ENCODE peak calls at places on chromosome 1, in six cellular contexts. R, M, Z, K, H and W are unnamed samples.

GRCh38 chr1:100036718-100037664 is 67.2 kb downstream of the SLC35A3 start:
- DNase-seq in R (no peak), M (peak), Z (no peak), K (no peak), H (peak), W (peak)

GRCh38 chr1:161910516-161911077 is 113.1 kb downstream of the OLFML2B start:
- DNase-seq in R (no peak), M (no peak), Z (no peak), K (no peak), H (no peak), W (peak)

GRCh38 chr1:5887436-5888290 is 104.6 kb downstream of the NPHP4 start:
- DNase-seq in R (no peak), M (no peak), Z (no peak), K (no peak), H (no peak), W (no peak)

GRCh38 chr1:46830665-46831322 is 31.9 kb downstream of the CYP4B1 start:
- DNase-seq in R (no peak), M (no peak), Z (no peak), K (no peak), H (no peak), W (no peak)

GRCh38 chr1:247548092-247548491 is 842 bp upstream of the GCSAML start:
- DNase-seq in R (no peak), M (no peak), Z (no peak), K (no peak), H (no peak), W (no peak)

GRCh38 chr1:81801834-81802531 is 1.2 kb downstream of the ADGRL2 start:
- DNase-seq in R (peak), M (peak), Z (peak), K (peak), H (peak), W (peak)

GRCh38 chr1:43979528-43980254 is 681 bp downstream of the B4GALT2 start:
- DNase-seq in R (peak), M (peak), Z (peak), K (peak), H (peak), W (peak)

GRCh38 chr1:184291701-184292100 is 95.1 kb upstream of the C1orf21 start:
- DNase-seq in R (no peak), M (no peak), Z (no peak), K (no peak), H (no peak), W (no peak)

GRCh38 chr1:27618341-27619067 is 14.6 kb upstream of the AHDC1 start:
- DNase-seq in R (no peak), M (no peak), Z (no peak), K (no peak), H (no peak), W (no peak)

GRCh38 chr1:8025061-8025670 is 943 bp downstream of the ERRFI1 start:
- DNase-seq in R (no peak), M (no peak), Z (no peak), K (peak), H (peak), W (peak)

GRCh38 chr1:185864889-185865288 is 130.7 kb downstream of the HMCN1 start:
- DNase-seq in R (peak), M (no peak), Z (no peak), K (no peak), H (no peak), W (peak)

GRCh38 chr1:31505884-31506497 is 70.3 kb upstream of the TINAGL1 start:
- DNase-seq in R (no peak), M (no peak), Z (no peak), K (no peak), H (no peak), W (peak)

GRCh38 chr1:89987170-89987819 is 7.6 kb upstream of the ZNF326 start:
- DNase-seq in R (no peak), M (peak), Z (peak), K (peak), H (peak), W (peak)

GRCh38 chr1:42386051-42386450 is 5.5 kb downstream of the RIMKLA start:
- DNase-seq in R (no peak), M (no peak), Z (no peak), K (no peak), H (no peak), W (no peak)

GRCh38 chr1:46285730-46286477 is 17.5 kb downstream of the LRRC41 start:
- DNase-seq in R (no peak), M (peak), Z (no peak), K (no peak), H (peak), W (no peak)

GRCh38 chr1:114986286-114986685 is 43.3 kb upstream of the TSHB start:
- DNase-seq in R (no peak), M (no peak), Z (no peak), K (no peak), H (no peak), W (peak)

GRCh38 chr1:223776075-223776814 is 63.9 kb downstream of the CAPN2 start:
- DNase-seq in R (no peak), M (peak), Z (peak), K (peak), H (no peak), W (peak)

GRCh38 chr1:234372011-234372757 is 1.1 kb upstream of the COA6 start:
- DNase-seq in R (no peak), M (no peak), Z (peak), K (no peak), H (no peak), W (no peak)

GRCh38 chr1:20195464-20195780 is 9.1 kb upstream of the PLA2G2C start:
- DNase-seq in R (no peak), M (no peak), Z (no peak), K (no peak), H (no peak), W (no peak)

GRCh38 chr1:237181731-237182317 is 139.8 kb downstream of the RYR2 start:
- DNase-seq in R (no peak), M (no peak), Z (no peak), K (no peak), H (no peak), W (peak)

GRCh38 chr1:57041901-57042300 is 76.1 kb upstream of the C8B start:
- DNase-seq in R (no peak), M (no peak), Z (no peak), K (no peak), H (no peak), W (no peak)

GRCh38 chr1:19811206-19811851 is 3.8 kb downstream of the RNF186 start:
- DNase-seq in R (no peak), M (peak), Z (peak), K (peak), H (peak), W (peak)

GRCh38 chr1:19273106-19273843 is 15.3 kb downstream of the AKR7A3 start:
- DNase-seq in R (no peak), M (no peak), Z (no peak), K (no peak), H (no peak), W (no peak)

GRCh38 chr1:201718346-201719202 is 110.4 kb upstream of the IPO9 start:
- DNase-seq in R (no peak), M (no peak), Z (peak), K (no peak), H (no peak), W (no peak)

GRCh38 chr1:30039354-30040080 is 683.9 kb downstream of the MATN1 start:
- DNase-seq in R (no peak), M (peak), Z (no peak), K (no peak), H (no peak), W (no peak)

DNA sequence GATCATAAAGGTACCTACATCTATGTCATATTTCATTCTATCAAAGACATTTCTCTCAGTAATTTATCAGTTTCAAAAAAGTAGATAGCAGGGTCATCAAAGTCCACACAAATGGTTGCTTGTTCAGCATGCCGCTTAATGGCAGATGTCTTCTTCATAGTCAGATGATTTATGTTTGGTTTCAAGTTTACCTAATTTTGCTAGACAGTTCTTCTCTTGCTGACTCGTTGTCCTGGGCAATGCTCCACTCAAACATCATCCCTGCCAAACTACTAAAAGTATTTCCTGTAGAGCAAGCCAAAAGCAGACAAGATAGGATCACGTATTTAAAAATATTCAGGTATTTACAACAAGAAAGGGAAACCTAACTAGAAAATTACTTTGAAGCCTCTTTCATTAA is 13.6 kb downstream of the NUP210L start:
- DNase-seq in R (no peak), M (no peak), Z (no peak), K (no peak), H (no peak), W (peak)
- TF ChIP-seq CTCF in R (no peak), M (no peak), Z (no peak), K (no peak), H (no peak), W (no peak)

DNA sequence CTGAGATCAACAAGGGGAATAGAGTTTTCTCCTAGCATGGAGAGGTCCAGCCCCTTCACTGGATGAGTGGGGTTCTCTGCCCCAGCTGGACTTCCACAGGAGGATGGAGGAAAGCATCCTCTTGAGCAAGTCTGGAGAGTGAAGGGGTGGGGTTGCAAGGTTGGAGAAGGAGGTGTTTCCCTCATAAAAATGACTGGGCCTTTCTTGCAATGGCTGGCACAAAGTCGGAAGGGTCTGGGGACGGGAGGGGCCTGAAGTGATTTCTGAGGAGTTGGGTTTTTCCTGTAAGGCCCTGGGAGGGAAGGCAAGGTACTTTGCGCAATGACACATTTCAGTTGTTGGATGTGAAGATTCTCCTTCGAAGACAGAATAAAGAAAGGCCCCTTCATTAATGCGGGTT is 901 bp downstream of the SPATA6 start:
- DNase-seq in R (peak), M (peak), Z (no peak), K (no peak), H (no peak), W (peak)
- H3K4me3 ChIP-seq in R (peak), M (peak), Z (peak), K (peak), H (peak), W (peak)

GRCh38 chr1:2109581-2110021 is 59.4 kb downstream of the PRKCZ start:
- DNase-seq in R (no peak), M (no peak), Z (no peak), K (no peak), H (no peak), W (no peak)

GRCh38 chr1:2107586-2108212 is 57.5 kb downstream of the PRKCZ start:
- DNase-seq in R (no peak), M (no peak), Z (no peak), K (no peak), H (no peak), W (no peak)

GRCh38 chr1:2106681-2107405 is 56.6 kb downstream of the PRKCZ start:
- DNase-seq in R (no peak), M (no peak), Z (no peak), K (no peak), H (no peak), W (no peak)

GRCh38 chr1:2108877-2109580 is 58.8 kb downstream of the PRKCZ start:
- DNase-seq in R (no peak), M (no peak), Z (no peak), K (no peak), H (no peak), W (no peak)

GRCh38 chr1:2108213-2108876 is 58.1 kb downstream of the PRKCZ start:
- DNase-seq in R (no peak), M (peak), Z (peak), K (no peak), H (peak), W (peak)
- TF ChIP-seq CTCF in R (peak), M (peak), Z (no peak), K (no peak), H (peak), W (peak)

DNA sequence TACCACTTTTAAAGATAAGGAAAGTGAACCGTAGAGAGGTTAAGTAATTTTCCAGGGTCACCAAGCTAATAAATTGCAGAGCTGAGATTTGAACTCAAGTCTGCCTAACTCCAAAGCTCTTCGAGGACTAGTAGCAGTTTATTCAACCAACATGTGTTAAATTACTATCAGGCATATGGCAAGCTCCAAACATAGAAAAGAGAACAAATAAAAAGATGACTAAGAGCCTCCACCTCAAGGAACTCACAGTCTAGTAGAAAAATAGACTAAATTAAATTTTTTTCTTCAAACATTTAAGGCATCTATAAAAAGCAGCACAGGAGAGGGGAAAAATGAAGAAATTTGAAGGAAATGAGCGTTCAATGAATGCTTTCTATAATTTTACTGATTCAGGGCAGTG is 22.2 kb downstream of the SLC9C2 start:
- DNase-seq in R (no peak), M (no peak), Z (no peak), K (no peak), H (no peak), W (no peak)
- H3K4me3 ChIP-seq in R (no peak), M (no peak), Z (no peak), K (no peak), H (no peak), W (no peak)

GRCh38 chr1:169443923-169444322 is 16.6 kb upstream of the CCDC181 start:
- DNase-seq in R (no peak), M (no peak), Z (no peak), K (no peak), H (no peak), W (no peak)
- TF ChIP-seq CTCF in R (no peak), M (no peak), Z (no peak), K (no peak), H (no peak), W (no peak)

GRCh38 chr1:243354511-243355153 is 98.8 kb downstream of the SDCCAG8 start:
- DNase-seq in R (no peak), M (no peak), Z (no peak), K (no peak), H (no peak), W (peak)
- H3K4me3 ChIP-seq in R (peak), M (no peak), Z (no peak), K (no peak), H (no peak), W (no peak)

GRCh38 chr1:113903496-113904291 is 905 bp downstream of the AP4B1 start:
- DNase-seq in R (no peak), M (no peak), Z (no peak), K (no peak), H (no peak), W (no peak)

GRCh38 chr1:113904292-113904673 is 316 bp downstream of the AP4B1 start:
- DNase-seq in R (no peak), M (peak), Z (no peak), K (no peak), H (peak), W (no peak)

GRCh38 chr1:113905435-113905861 is 322 bp downstream of the DCLRE1B start:
- DNase-seq in R (peak), M (peak), Z (no peak), K (no peak), H (peak), W (no peak)

GRCh38 chr1:113901171-113901570 is 3.4 kb downstream of the AP4B1 start:
- DNase-seq in R (no peak), M (no peak), Z (no peak), K (no peak), H (no peak), W (no peak)

DNA sequence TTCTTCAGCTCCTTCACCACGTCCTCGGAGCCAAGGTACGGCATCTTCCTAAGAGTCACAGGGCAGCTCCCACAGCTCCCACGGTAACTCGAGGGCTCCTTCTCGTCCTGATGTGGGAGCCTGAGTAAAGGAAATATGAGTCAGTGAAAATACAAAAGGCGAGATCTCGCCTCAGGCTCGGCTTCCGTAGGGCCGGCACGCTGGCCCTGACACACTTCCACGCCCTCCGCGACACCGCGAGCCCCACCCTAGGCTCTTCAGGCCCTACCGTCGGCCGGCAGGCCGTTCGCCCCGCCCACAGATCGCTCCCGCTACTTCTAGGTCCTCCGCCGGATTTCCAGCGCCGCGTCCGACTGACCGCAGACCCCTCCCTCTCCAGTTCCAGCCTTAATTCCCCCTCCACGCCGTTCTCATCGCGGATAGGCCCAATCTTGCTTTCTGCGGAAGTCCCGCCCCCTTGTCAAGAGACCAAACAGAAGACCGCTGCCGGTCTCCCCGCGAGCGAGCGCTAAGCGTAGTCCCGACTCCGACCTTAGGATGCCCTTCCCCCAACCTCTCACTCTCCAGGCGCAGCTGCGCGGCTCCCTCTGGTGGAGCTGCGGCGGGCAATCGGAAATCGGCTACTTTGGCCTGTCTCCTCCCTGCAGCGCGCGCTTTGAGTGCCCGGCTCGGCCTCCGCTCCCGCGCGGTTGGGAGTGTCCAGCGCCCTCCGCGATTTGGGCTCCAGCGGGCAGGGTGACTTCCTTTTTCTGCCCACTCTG is at the start of the genes AP4B1 and DCLRE1B:
- DNase-seq in R (peak), M (peak), Z (peak), K (peak), H (peak), W (peak)
- TF ChIP-seq CTCF in R (peak), M (peak), Z (peak), K (peak), H (peak), W (peak)

GRCh38 chr1:244654284-244655038 is 1.5 kb downstream of the DESI2 start:
- DNase-seq in R (no peak), M (no peak), Z (no peak), K (no peak), H (no peak), W (peak)

GRCh38 chr1:244653439-244654283 is 735 bp downstream of the DESI2 start:
- DNase-seq in R (peak), M (peak), Z (peak), K (peak), H (peak), W (peak)

GRCh38 chr1:244652699-244653438 is at the start of gene DESI2:
- DNase-seq in R (peak), M (peak), Z (peak), K (peak), H (peak), W (peak)

GRCh38 chr1:244655186-244655585 is 2.3 kb downstream of the DESI2 start:
- DNase-seq in R (no peak), M (no peak), Z (no peak), K (no peak), H (no peak), W (no peak)

DNA sequence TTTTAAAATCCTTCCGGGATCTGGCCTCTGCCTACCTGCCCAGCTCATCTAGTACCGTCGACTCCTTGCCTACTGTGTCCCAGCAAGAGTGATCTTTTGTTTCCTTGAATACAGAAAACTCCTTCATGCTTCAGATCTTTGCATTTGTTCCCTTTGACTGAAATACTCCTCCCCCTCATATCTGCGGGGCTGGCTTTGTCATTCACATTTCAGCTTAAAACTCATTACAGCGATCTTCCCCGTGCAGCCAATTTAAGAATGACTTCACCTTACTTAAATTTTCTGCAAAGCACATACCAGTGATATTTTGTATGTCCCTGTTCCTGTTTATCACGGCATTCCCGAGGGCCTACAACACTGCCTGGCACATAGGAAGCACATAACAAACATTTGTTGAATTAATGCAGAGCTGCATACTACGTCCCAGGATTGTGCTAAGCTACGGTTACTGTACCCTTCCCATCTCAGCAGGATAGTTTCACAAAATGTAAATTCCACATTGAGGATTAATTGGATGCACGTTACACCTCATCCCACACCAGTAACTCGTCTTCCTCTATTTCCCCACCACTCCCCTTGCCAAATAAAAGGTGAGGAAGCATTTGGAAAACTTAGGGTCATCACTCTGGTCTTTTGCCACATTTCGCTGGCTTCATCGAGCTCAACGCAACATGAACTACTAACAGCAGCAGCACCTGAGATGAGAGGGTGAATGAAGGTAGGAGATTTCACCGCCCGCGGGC is 799 bp upstream of the DESI2 start:
- DNase-seq in R (no peak), M (no peak), Z (no peak), K (no peak), H (no peak), W (peak)
- H3K4me3 ChIP-seq in R (peak), M (peak), Z (peak), K (no peak), H (peak), W (peak)

GRCh38 chr1:75614455-75615379 is 3.8 kb upstream of the SLC44A5 start:
- DNase-seq in R (peak), M (peak), Z (peak), K (peak), H (peak), W (peak)
- TF ChIP-seq CTCF in R (peak), M (peak), Z (peak), K (peak), H (peak), W (peak)